ENCODE peak calls at places on chromosome 2, in five cellular contexts. W is NCI-H1417 treated with DMSO at 0.1 percent for 48 hours, U is GM20000, X is AG04450, P is upper lobe of right lung. S is an unnamed sample.

GRCh38 chr2:155675920-155676319 is 656.6 kb downstream of the NR4A2 start:
- DNase-seq in W (no peak), U (no peak), X (no peak), P (no peak), S (no peak)

GRCh38 chr2:12131975-12132374 is 385.5 kb downstream of the LPIN1 start:
- DNase-seq in W (no peak), U (no peak), X (no peak), P (no peak), S (no peak)

GRCh38 chr2:30645081-30645744 is 162.0 kb downstream of the CAPN13 start:
- DNase-seq in W (no peak), U (no peak), X (no peak), P (no peak), S (no peak)

GRCh38 chr2:65033178-65033577 is 23.0 kb upstream of the CEP68 start:
- DNase-seq in W (no peak), U (peak; percentile 22), X (no peak), P (no peak), S (no peak)

GRCh38 chr2:219565130-219566080 is 5.9 kb downstream of the OBSL1 start:
- DNase-seq in W (no peak), U (no peak), X (no peak), P (peak; percentile 61), S (no peak)

GRCh38 chr2:150485871-150486538 is 1.5 kb downstream of the RND3 start:
- DNase-seq in W (peak; percentile 49), U (no peak), X (no peak), P (peak; percentile 84), S (no peak)

GRCh38 chr2:191555092-191555742 is 122.7 kb upstream of the NABP1 start:
- DNase-seq in W (peak; percentile 39), U (peak; percentile 72), X (peak; percentile 61), P (peak; percentile 77), S (peak; percentile 73)

GRCh38 chr2:53751728-53752127 is 15.9 kb upstream of the CHAC2 start:
- DNase-seq in W (no peak), U (peak; percentile 41), X (no peak), P (no peak), S (no peak)

GRCh38 chr2:30385327-30385726 is 61.7 kb upstream of the LCLAT1 start:
- DNase-seq in W (no peak), U (no peak), X (no peak), P (no peak), S (no peak)

GRCh38 chr2:26861610-26862224 is 13.8 kb downstream of the DPYSL5 start:
- DNase-seq in W (no peak), U (no peak), X (no peak), P (no peak), S (no peak)

GRCh38 chr2:118386636-118387302 is 298.5 kb downstream of the INSIG2 start:
- DNase-seq in W (no peak), U (no peak), X (peak; percentile 44), P (no peak), S (no peak)

GRCh38 chr2:181311841-181312240 is 145.3 kb upstream of the ITGA4 start:
- DNase-seq in W (no peak), U (no peak), X (no peak), P (no peak), S (peak; percentile 50)

GRCh38 chr2:5743992-5744391 is 51.8 kb downstream of the SOX11 start:
- DNase-seq in W (no peak), U (no peak), X (no peak), P (no peak), S (no peak)

GRCh38 chr2:81550277-81550676 is 1245.7 kb upstream of the LRRTM1 start:
- DNase-seq in W (no peak), U (no peak), X (no peak), P (no peak), S (no peak)

GRCh38 chr2:9002637-9003365 is 683 bp downstream of the MBOAT2 start:
- DNase-seq in W (no peak), U (peak; percentile 28), X (no peak), P (peak; percentile 66), S (no peak)

GRCh38 chr2:42856106-42856860 is 63.9 kb upstream of the HAAO start:
- DNase-seq in W (no peak), U (no peak), X (no peak), P (peak; percentile 66), S (no peak)

GRCh38 chr2:120402070-120402440 is 56.1 kb downstream of the INHBB start:
- DNase-seq in W (no peak), U (no peak), X (no peak), P (no peak), S (peak; percentile 11)

GRCh38 chr2:231479455-231479854 is 15.2 kb upstream of the NCL start:
- DNase-seq in W (no peak), U (no peak), X (no peak), P (no peak), S (no peak)

GRCh38 chr2:2222931-2223330 is 108.1 kb downstream of the MYT1L start:
- DNase-seq in W (no peak), U (no peak), X (no peak), P (no peak), S (no peak)

GRCh38 chr2:61707984-61708852 is 145.6 kb downstream of the FAM161A start:
- DNase-seq in W (peak; percentile 83), U (peak; percentile 73), X (peak; percentile 23), P (no peak), S (no peak)

GRCh38 chr2:173087214-173087581 is 11.6 kb downstream of the MAP3K20 start:
- DNase-seq in W (no peak), U (no peak), X (no peak), P (no peak), S (no peak)

GRCh38 chr2:130372833-130373807 is 17.3 kb downstream of the PTPN18 start:
- DNase-seq in W (no peak), U (peak; percentile 27), X (no peak), P (no peak), S (no peak)

GRCh38 chr2:120751553-120751952 is 15.9 kb downstream of the GLI2 start:
- DNase-seq in W (no peak), U (no peak), X (no peak), P (no peak), S (no peak)

S was measured in CD14-positive monocyte.